ENCODE peak calls at places on chromosome 15, in eight cellular contexts. One of them, this sample, is unnamed.

GRCh38 chr15:72902245-72902928 is 118.8 kb upstream of the ADPGK start:
- DNase-seq in NCI-H146: no peak
- DNase-seq in SJSA1: peak; percentile 95
- DNase-seq in glutamatergic neuron: no peak
- DNase-seq in neural crest cell: no peak
- DNase-seq in posterior cingulate gyrus: peak; percentile 26
- DNase-seq in stimulated activated CD8-positive, alpha-beta memory T cell treated with anti-CD3 and anti-CD28 coated beads, Interleukin-15, amount 100 ng/mL, for 1 hour: no peak
- DNase-seq in WTC11: no peak
- DNase-seq in this sample: no peak

GRCh38 chr15:46309914-46310313 is 675.1 kb downstream of the SQOR start:
- DNase-seq in NCI-H146: peak; percentile 52
- DNase-seq in SJSA1: no peak
- DNase-seq in glutamatergic neuron: no peak
- DNase-seq in neural crest cell: no peak
- DNase-seq in posterior cingulate gyrus: no peak
- DNase-seq in stimulated activated CD8-positive, alpha-beta memory T cell treated with anti-CD3 and anti-CD28 coated beads, Interleukin-15, amount 100 ng/mL, for 1 hour: no peak
- DNase-seq in WTC11: peak; percentile 17
- DNase-seq in this sample: no peak

GRCh38 chr15:47963265-47963664 is 157.5 kb upstream of the SLC24A5 start:
- DNase-seq in NCI-H146: peak; percentile 41
- DNase-seq in SJSA1: no peak
- DNase-seq in glutamatergic neuron: no peak
- DNase-seq in neural crest cell: no peak
- DNase-seq in posterior cingulate gyrus: no peak
- DNase-seq in stimulated activated CD8-positive, alpha-beta memory T cell treated with anti-CD3 and anti-CD28 coated beads, Interleukin-15, amount 100 ng/mL, for 1 hour: no peak
- DNase-seq in WTC11: no peak
- DNase-seq in this sample: no peak

GRCh38 chr15:95684693-95685115 is 645.8 kb upstream of the NR2F2 start:
- DNase-seq in NCI-H146: no peak
- DNase-seq in SJSA1: no peak
- DNase-seq in glutamatergic neuron: no peak
- DNase-seq in neural crest cell: no peak
- DNase-seq in posterior cingulate gyrus: no peak
- DNase-seq in stimulated activated CD8-positive, alpha-beta memory T cell treated with anti-CD3 and anti-CD28 coated beads, Interleukin-15, amount 100 ng/mL, for 1 hour: no peak
- DNase-seq in WTC11: no peak
- DNase-seq in this sample: peak; percentile 12

GRCh38 chr15:29244544-29244943 is 25.1 kb downstream of the NSMCE3 start:
- DNase-seq in NCI-H146: no peak
- DNase-seq in SJSA1: no peak
- DNase-seq in glutamatergic neuron: no peak
- DNase-seq in neural crest cell: no peak
- DNase-seq in posterior cingulate gyrus: no peak
- DNase-seq in stimulated activated CD8-positive, alpha-beta memory T cell treated with anti-CD3 and anti-CD28 coated beads, Interleukin-15, amount 100 ng/mL, for 1 hour: no peak
- DNase-seq in WTC11: no peak
- DNase-seq in this sample: no peak

GRCh38 chr15:85771781-85772445 is 22.8 kb downstream of the KLHL25 start:
- DNase-seq in NCI-H146: no peak
- DNase-seq in SJSA1: peak; percentile 34
- DNase-seq in glutamatergic neuron: no peak
- DNase-seq in neural crest cell: no peak
- DNase-seq in posterior cingulate gyrus: no peak
- DNase-seq in stimulated activated CD8-positive, alpha-beta memory T cell treated with anti-CD3 and anti-CD28 coated beads, Interleukin-15, amount 100 ng/mL, for 1 hour: no peak
- DNase-seq in WTC11: no peak
- DNase-seq in this sample: no peak

GRCh38 chr15:96293446-96293845 is 37.1 kb upstream of the NR2F2 start:
- DNase-seq in NCI-H146: no peak
- DNase-seq in SJSA1: no peak
- DNase-seq in glutamatergic neuron: no peak
- DNase-seq in neural crest cell: no peak
- DNase-seq in posterior cingulate gyrus: no peak
- DNase-seq in stimulated activated CD8-positive, alpha-beta memory T cell treated with anti-CD3 and anti-CD28 coated beads, Interleukin-15, amount 100 ng/mL, for 1 hour: no peak
- DNase-seq in WTC11: no peak
- DNase-seq in this sample: no peak

GRCh38 chr15:65249641-65250040 is 37.0 kb downstream of the PARP16 start:
- DNase-seq in NCI-H146: no peak
- DNase-seq in SJSA1: no peak
- DNase-seq in glutamatergic neuron: no peak
- DNase-seq in neural crest cell: no peak
- DNase-seq in posterior cingulate gyrus: no peak
- DNase-seq in stimulated activated CD8-positive, alpha-beta memory T cell treated with anti-CD3 and anti-CD28 coated beads, Interleukin-15, amount 100 ng/mL, for 1 hour: no peak
- DNase-seq in WTC11: no peak
- DNase-seq in this sample: no peak

GRCh38 chr15:74835312-74835823 is 7.6 kb downstream of the ULK3 start:
- DNase-seq in NCI-H146: peak; percentile 17
- DNase-seq in SJSA1: peak; percentile 74
- DNase-seq in glutamatergic neuron: peak; percentile 83
- DNase-seq in neural crest cell: peak; percentile 61
- DNase-seq in posterior cingulate gyrus: peak; percentile 49
- DNase-seq in stimulated activated CD8-positive, alpha-beta memory T cell treated with anti-CD3 and anti-CD28 coated beads, Interleukin-15, amount 100 ng/mL, for 1 hour: peak; percentile 15
- DNase-seq in WTC11: peak; percentile 96
- DNase-seq in this sample: peak; percentile 70

GRCh38 chr15:31023841-31024240 is 32.4 kb upstream of the MTMR10 start:
- DNase-seq in NCI-H146: no peak
- DNase-seq in SJSA1: no peak
- DNase-seq in glutamatergic neuron: no peak
- DNase-seq in neural crest cell: no peak
- DNase-seq in posterior cingulate gyrus: no peak
- DNase-seq in stimulated activated CD8-positive, alpha-beta memory T cell treated with anti-CD3 and anti-CD28 coated beads, Interleukin-15, amount 100 ng/mL, for 1 hour: no peak
- DNase-seq in WTC11: no peak
- DNase-seq in this sample: no peak

GRCh38 chr15:79953951-79954444 is 17.0 kb downstream of the BCL2A1 start:
- DNase-seq in NCI-H146: no peak
- DNase-seq in SJSA1: no peak
- DNase-seq in glutamatergic neuron: no peak
- DNase-seq in neural crest cell: no peak
- DNase-seq in posterior cingulate gyrus: no peak
- DNase-seq in stimulated activated CD8-positive, alpha-beta memory T cell treated with anti-CD3 and anti-CD28 coated beads, Interleukin-15, amount 100 ng/mL, for 1 hour: no peak
- DNase-seq in WTC11: no peak
- DNase-seq in this sample: no peak

GRCh38 chr15:73593278-73594074 is 39.7 kb downstream of the NPTN start:
- DNase-seq in NCI-H146: peak; percentile 71
- DNase-seq in SJSA1: no peak
- DNase-seq in glutamatergic neuron: no peak
- DNase-seq in neural crest cell: no peak
- DNase-seq in posterior cingulate gyrus: no peak
- DNase-seq in stimulated activated CD8-positive, alpha-beta memory T cell treated with anti-CD3 and anti-CD28 coated beads, Interleukin-15, amount 100 ng/mL, for 1 hour: no peak
- DNase-seq in WTC11: no peak
- DNase-seq in this sample: no peak

GRCh38 chr15:56608140-56608778 is 125.0 kb downstream of the ZNF280D start:
- DNase-seq in NCI-H146: no peak
- DNase-seq in SJSA1: no peak
- DNase-seq in glutamatergic neuron: no peak
- DNase-seq in neural crest cell: no peak
- DNase-seq in posterior cingulate gyrus: no peak
- DNase-seq in stimulated activated CD8-positive, alpha-beta memory T cell treated with anti-CD3 and anti-CD28 coated beads, Interleukin-15, amount 100 ng/mL, for 1 hour: no peak
- DNase-seq in WTC11: no peak
- DNase-seq in this sample: no peak

GRCh38 chr15:68991723-68992122 is 22.8 kb upstream of the NOX5 start:
- DNase-seq in NCI-H146: peak; percentile 58
- DNase-seq in SJSA1: peak; percentile 5
- DNase-seq in glutamatergic neuron: no peak
- DNase-seq in neural crest cell: no peak
- DNase-seq in posterior cingulate gyrus: no peak
- DNase-seq in stimulated activated CD8-positive, alpha-beta memory T cell treated with anti-CD3 and anti-CD28 coated beads, Interleukin-15, amount 100 ng/mL, for 1 hour: no peak
- DNase-seq in WTC11: no peak
- DNase-seq in this sample: no peak

GRCh38 chr15:59424626-59425025 is 13.4 kb upstream of the FAM81A start:
- DNase-seq in NCI-H146: no peak
- DNase-seq in SJSA1: no peak
- DNase-seq in glutamatergic neuron: no peak
- DNase-seq in neural crest cell: no peak
- DNase-seq in posterior cingulate gyrus: no peak
- DNase-seq in stimulated activated CD8-positive, alpha-beta memory T cell treated with anti-CD3 and anti-CD28 coated beads, Interleukin-15, amount 100 ng/mL, for 1 hour: no peak
- DNase-seq in WTC11: no peak
- DNase-seq in this sample: no peak

GRCh38 chr15:99727330-99727729 is 5.9 kb downstream of the LYSMD4 start:
- DNase-seq in NCI-H146: no peak
- DNase-seq in SJSA1: no peak
- DNase-seq in glutamatergic neuron: no peak
- DNase-seq in neural crest cell: no peak
- DNase-seq in posterior cingulate gyrus: no peak
- DNase-seq in stimulated activated CD8-positive, alpha-beta memory T cell treated with anti-CD3 and anti-CD28 coated beads, Interleukin-15, amount 100 ng/mL, for 1 hour: no peak
- DNase-seq in WTC11: no peak
- DNase-seq in this sample: no peak

GRCh38 chr15:57922780-57923179 is 142.7 kb downstream of the ALDH1A2 start:
- DNase-seq in NCI-H146: no peak
- DNase-seq in SJSA1: no peak
- DNase-seq in glutamatergic neuron: no peak
- DNase-seq in neural crest cell: no peak
- DNase-seq in posterior cingulate gyrus: no peak
- DNase-seq in stimulated activated CD8-positive, alpha-beta memory T cell treated with anti-CD3 and anti-CD28 coated beads, Interleukin-15, amount 100 ng/mL, for 1 hour: no peak
- DNase-seq in WTC11: no peak
- DNase-seq in this sample: no peak

GRCh38 chr15:49423021-49423420 is at the start of gene FGF7:
- DNase-seq in NCI-H146: no peak
- DNase-seq in SJSA1: no peak
- DNase-seq in glutamatergic neuron: no peak
- DNase-seq in neural crest cell: no peak
- DNase-seq in posterior cingulate gyrus: no peak
- DNase-seq in stimulated activated CD8-positive, alpha-beta memory T cell treated with anti-CD3 and anti-CD28 coated beads, Interleukin-15, amount 100 ng/mL, for 1 hour: no peak
- DNase-seq in WTC11: no peak
- DNase-seq in this sample: no peak

GRCh38 chr15:45134682-45135604 is 5.1 kb downstream of the DUOX1 start:
- DNase-seq in NCI-H146: no peak
- DNase-seq in SJSA1: no peak
- DNase-seq in glutamatergic neuron: peak; percentile 67
- DNase-seq in neural crest cell: no peak
- DNase-seq in posterior cingulate gyrus: no peak
- DNase-seq in stimulated activated CD8-positive, alpha-beta memory T cell treated with anti-CD3 and anti-CD28 coated beads, Interleukin-15, amount 100 ng/mL, for 1 hour: no peak
- DNase-seq in WTC11: peak; percentile 60
- DNase-seq in this sample: no peak

GRCh38 chr15:20353966-20354883 is 187.4 kb downstream of the GOLGA6L6 start:
- DNase-seq in NCI-H146: no peak
- DNase-seq in SJSA1: no peak
- DNase-seq in glutamatergic neuron: no peak
- DNase-seq in neural crest cell: no peak
- DNase-seq in posterior cingulate gyrus: no peak
- DNase-seq in stimulated activated CD8-positive, alpha-beta memory T cell treated with anti-CD3 and anti-CD28 coated beads, Interleukin-15, amount 100 ng/mL, for 1 hour: no peak
- DNase-seq in WTC11: peak; percentile 8
- DNase-seq in this sample: no peak

GRCh38 chr15:62770752-62771151 is 271.8 kb upstream of the TPM1 start:
- DNase-seq in NCI-H146: no peak
- DNase-seq in SJSA1: peak; percentile 85
- DNase-seq in glutamatergic neuron: no peak
- DNase-seq in neural crest cell: no peak
- DNase-seq in posterior cingulate gyrus: peak; percentile 55
- DNase-seq in stimulated activated CD8-positive, alpha-beta memory T cell treated with anti-CD3 and anti-CD28 coated beads, Interleukin-15, amount 100 ng/mL, for 1 hour: no peak
- DNase-seq in WTC11: no peak
- DNase-seq in this sample: peak; percentile 22

GRCh38 chr15:61038910-61039309 is 190.2 kb downstream of the RORA start:
- DNase-seq in NCI-H146: no peak
- DNase-seq in SJSA1: no peak
- DNase-seq in glutamatergic neuron: no peak
- DNase-seq in neural crest cell: no peak
- DNase-seq in posterior cingulate gyrus: no peak
- DNase-seq in stimulated activated CD8-positive, alpha-beta memory T cell treated with anti-CD3 and anti-CD28 coated beads, Interleukin-15, amount 100 ng/mL, for 1 hour: no peak
- DNase-seq in WTC11: no peak
- DNase-seq in this sample: no peak

GRCh38 chr15:84099181-84099580 is 136.4 kb upstream of the GOLGA6L4 start:
- DNase-seq in NCI-H146: peak; percentile 1
- DNase-seq in SJSA1: no peak
- DNase-seq in glutamatergic neuron: no peak
- DNase-seq in neural crest cell: no peak
- DNase-seq in posterior cingulate gyrus: no peak
- DNase-seq in stimulated activated CD8-positive, alpha-beta memory T cell treated with anti-CD3 and anti-CD28 coated beads, Interleukin-15, amount 100 ng/mL, for 1 hour: no peak
- DNase-seq in WTC11: no peak
- DNase-seq in this sample: no peak

GRCh38 chr15:50993598-50993997 is 85.1 kb downstream of the AP4E1 start:
- DNase-seq in NCI-H146: no peak
- DNase-seq in SJSA1: no peak
- DNase-seq in glutamatergic neuron: no peak
- DNase-seq in neural crest cell: no peak
- DNase-seq in posterior cingulate gyrus: no peak
- DNase-seq in stimulated activated CD8-positive, alpha-beta memory T cell treated with anti-CD3 and anti-CD28 coated beads, Interleukin-15, amount 100 ng/mL, for 1 hour: no peak
- DNase-seq in WTC11: no peak
- DNase-seq in this sample: no peak

GRCh38 chr15:34951993-34952392 is 17.5 kb downstream of the AQR start:
- DNase-seq in NCI-H146: no peak
- DNase-seq in SJSA1: no peak
- DNase-seq in glutamatergic neuron: no peak
- DNase-seq in neural crest cell: no peak
- DNase-seq in posterior cingulate gyrus: no peak
- DNase-seq in stimulated activated CD8-positive, alpha-beta memory T cell treated with anti-CD3 and anti-CD28 coated beads, Interleukin-15, amount 100 ng/mL, for 1 hour: no peak
- DNase-seq in WTC11: no peak
- DNase-seq in this sample: no peak

GRCh38 chr15:99967841-99968371 is 234.7 kb upstream of the LYSMD4 start:
- DNase-seq in NCI-H146: no peak
- DNase-seq in SJSA1: no peak
- DNase-seq in glutamatergic neuron: no peak
- DNase-seq in neural crest cell: no peak
- DNase-seq in posterior cingulate gyrus: no peak
- DNase-seq in stimulated activated CD8-positive, alpha-beta memory T cell treated with anti-CD3 and anti-CD28 coated beads, Interleukin-15, amount 100 ng/mL, for 1 hour: no peak
- DNase-seq in WTC11: no peak
- DNase-seq in this sample: no peak

GRCh38 chr15:40918146-40918798 is 10.9 kb upstream of the DLL4 start:
- DNase-seq in NCI-H146: peak; percentile 41
- DNase-seq in SJSA1: no peak
- DNase-seq in glutamatergic neuron: no peak
- DNase-seq in neural crest cell: no peak
- DNase-seq in posterior cingulate gyrus: no peak
- DNase-seq in stimulated activated CD8-positive, alpha-beta memory T cell treated with anti-CD3 and anti-CD28 coated beads, Interleukin-15, amount 100 ng/mL, for 1 hour: no peak
- DNase-seq in WTC11: no peak
- DNase-seq in this sample: no peak